ENCODE peak calls at places on chromosomes 12 and 14, in seven cellular contexts. V, L, P, B, S, M and T are unnamed samples.

GRCh38 chr14:71290960-71291466 is 383.8 kb downstream of the PCNX1 start:
- DNase-seq in P (no peak), S (peak), B (no peak), L (no peak), V (no peak), M (peak), T (peak)

GRCh38 chr14:20472566-20473206 is 3.5 kb downstream of the PNP start:
- DNase-seq in B (no peak), M (no peak), L (no peak), S (no peak), V (no peak), P (no peak), T (no peak)

GRCh38 chr12:106141003-106141402 is 2.2 kb upstream of the NUAK1 start:
- DNase-seq in L (no peak), V (no peak), S (no peak), B (no peak), M (no peak), P (no peak), T (no peak)

GRCh38 chr12:106736051-106736957 is 38.2 kb upstream of the RIC8B start:
- DNase-seq in S (no peak), L (no peak), V (no peak), M (no peak), P (no peak), B (no peak), T (peak)

GRCh38 chr14:77097006-77097688 is 911 bp upstream of the CIPC start:
- DNase-seq in B (no peak), V (no peak), L (no peak), P (no peak), S (no peak), M (peak), T (no peak)

GRCh38 chr12:84756961-84757360 is 155.6 kb downstream of the SLC6A15 start:
- DNase-seq in B (no peak), M (peak), S (no peak), V (no peak), P (no peak), L (no peak), T (no peak)

GRCh38 chr12:67625004-67625403 is 23.5 kb upstream of the DYRK2 start:
- DNase-seq in M (no peak), V (no peak), L (no peak), S (no peak), P (no peak), B (no peak), T (peak)

GRCh38 chr14:104673481-104673880 is 15.9 kb upstream of the INF2 start:
- DNase-seq in B (no peak), P (no peak), M (no peak), V (no peak), S (no peak), L (no peak), T (no peak)

GRCh38 chr14:45587142-45587541 is 334.1 kb upstream of the MIS18BP1 start:
- DNase-seq in B (no peak), L (no peak), S (no peak), V (no peak), M (no peak), P (no peak), T (no peak)

GRCh38 chr14:100056431-100056830 is 8.8 kb upstream of the EVL start:
- DNase-seq in S (no peak), L (no peak), P (no peak), V (no peak), M (no peak), B (no peak), T (no peak)

GRCh38 chr14:94961761-94962575 is 192.1 kb upstream of the GSC start:
- DNase-seq in L (no peak), M (no peak), B (no peak), S (no peak), V (no peak), P (no peak), T (no peak)

GRCh38 chr14:51228890-51229289 is 11.2 kb upstream of the TMX1 start:
- DNase-seq in P (no peak), V (no peak), L (no peak), B (no peak), S (no peak), M (no peak), T (no peak)

GRCh38 chr14:75391953-75392352 is 35.9 kb upstream of the JDP2 start:
- DNase-seq in S (no peak), M (no peak), B (no peak), L (no peak), V (no peak), P (no peak), T (no peak)

GRCh38 chr12:16955083-16955657 is 349.2 kb upstream of the LMO3 start:
- DNase-seq in S (no peak), V (no peak), L (no peak), P (no peak), B (no peak), M (no peak), T (no peak)

GRCh38 chr14:104119119-104119699 is 19.2 kb upstream of the KIF26A start:
- DNase-seq in B (no peak), M (no peak), V (no peak), L (no peak), S (no peak), P (no peak), T (no peak)

GRCh38 chr12:112978163-112979081 is at the start of gene OAS2:
- DNase-seq in L (peak), V (peak), M (peak), S (peak), B (peak), P (peak), T (peak)

GRCh38 chr12:46461907-46462605 is 89.5 kb upstream of the SLC38A2 start:
- DNase-seq in S (no peak), V (peak), P (no peak), L (no peak), M (no peak), B (no peak), T (no peak)

GRCh38 chr14:85852900-85853299 is 323.0 kb downstream of the FLRT2 start:
- DNase-seq in P (no peak), M (no peak), L (no peak), B (no peak), V (no peak), S (no peak), T (no peak)

DNA sequence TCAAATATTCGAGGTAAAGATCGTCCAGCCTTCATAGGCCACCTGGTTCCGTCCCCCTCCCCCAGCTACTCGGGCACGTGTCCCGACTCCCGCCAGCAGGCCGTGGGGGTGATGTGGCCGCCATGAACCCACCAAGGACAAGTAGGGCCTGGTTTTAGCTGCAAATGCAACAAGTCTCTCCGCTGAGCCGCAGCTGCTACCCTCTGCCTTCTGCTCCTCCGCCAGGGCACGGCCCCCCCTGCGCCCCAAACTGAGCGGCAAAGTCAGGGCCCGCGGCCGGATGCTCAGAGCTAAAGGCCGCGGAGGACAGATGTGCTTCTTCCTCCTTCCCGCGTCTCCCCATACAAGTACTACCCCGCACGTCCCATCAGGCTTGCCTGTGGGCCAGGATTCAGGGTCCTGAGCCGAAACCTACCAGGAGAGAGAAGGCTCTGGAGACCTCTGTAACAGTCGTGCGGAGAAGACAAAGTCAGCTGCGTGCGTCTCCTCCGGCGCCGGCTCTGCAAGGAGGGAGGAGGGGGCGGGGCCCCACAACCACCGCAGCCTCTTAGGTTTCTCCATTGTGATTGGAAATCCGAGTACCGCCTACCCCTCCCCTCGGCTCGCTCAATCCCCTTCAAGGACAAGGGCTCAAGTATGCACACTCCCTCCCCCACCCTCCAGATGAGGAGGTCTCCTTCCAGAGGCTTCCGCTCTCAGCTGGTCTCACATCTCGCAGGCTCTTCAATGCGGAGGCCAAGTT is at the start of gene LDHB:
- DNase-seq in P (peak), M (peak), V (peak), S (peak), L (peak), B (peak), T (peak)
- TF ChIP-seq POLR2A in P (peak), M (peak), V (peak), S (peak), L (peak), B (peak), T (peak)

DNA sequence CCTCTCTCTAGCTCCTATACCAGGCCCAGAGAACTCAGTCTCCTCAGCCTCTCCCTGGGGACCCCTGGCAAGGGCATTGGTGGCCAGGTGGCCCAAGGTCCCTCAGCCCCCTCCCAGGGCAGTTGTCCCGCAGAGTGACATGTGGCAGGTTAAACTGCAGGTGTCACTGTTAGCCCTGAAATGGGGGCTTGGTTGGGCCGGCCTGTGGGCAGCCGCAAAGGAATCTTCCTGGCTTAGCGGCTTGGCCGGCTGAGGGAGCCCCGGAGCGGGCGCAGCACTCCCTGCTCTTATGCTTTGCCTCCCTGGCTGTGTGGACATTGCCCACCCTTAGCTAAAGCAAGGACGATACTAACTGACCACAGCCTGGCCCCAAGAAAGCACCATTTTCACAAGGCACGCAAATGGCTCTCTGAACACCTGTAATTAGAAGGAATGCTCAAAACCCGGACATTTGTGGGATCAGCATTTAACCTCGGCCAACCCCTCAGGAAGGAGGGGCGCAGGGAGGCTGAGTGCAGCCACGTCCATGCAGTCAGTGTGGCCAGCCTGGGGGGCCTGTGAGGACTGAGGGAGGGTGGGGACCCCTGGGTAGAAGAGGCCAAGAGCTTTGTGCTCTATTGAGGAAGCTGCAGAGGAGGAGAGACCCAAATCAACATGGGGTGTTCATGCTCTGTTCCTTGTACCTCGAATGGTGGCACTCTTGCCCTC is 82.2 kb downstream of the PAPOLA start:
- DNase-seq in P (no peak), S (no peak), V (no peak), M (no peak), L (no peak), B (peak), T (peak)
- TF ChIP-seq CTCF in P (no peak), S (peak), V (no peak), M (no peak), L (no peak), B (peak), T (no peak)

GRCh38 chr12:104960464-104960863 is 2.4 kb upstream of the SLC41A2 start:
- DNase-seq in B (no peak), M (no peak), V (no peak), S (no peak), L (no peak), P (no peak), T (no peak)

GRCh38 chr12:104957388-104958008 is 592 bp downstream of the SLC41A2 start:
- DNase-seq in M (no peak), L (no peak), S (no peak), V (no peak), P (no peak), B (no peak), T (no peak)

GRCh38 chr12:104958946-104959841 is 1.1 kb upstream of the SLC41A2 start:
- DNase-seq in L (no peak), S (peak), P (peak), B (peak), V (no peak), M (peak), T (peak)

GRCh38 chr12:104956870-104957301 is 1.2 kb downstream of the SLC41A2 start:
- DNase-seq in S (no peak), V (no peak), M (peak), L (no peak), P (no peak), B (no peak), T (no peak)

DNA sequence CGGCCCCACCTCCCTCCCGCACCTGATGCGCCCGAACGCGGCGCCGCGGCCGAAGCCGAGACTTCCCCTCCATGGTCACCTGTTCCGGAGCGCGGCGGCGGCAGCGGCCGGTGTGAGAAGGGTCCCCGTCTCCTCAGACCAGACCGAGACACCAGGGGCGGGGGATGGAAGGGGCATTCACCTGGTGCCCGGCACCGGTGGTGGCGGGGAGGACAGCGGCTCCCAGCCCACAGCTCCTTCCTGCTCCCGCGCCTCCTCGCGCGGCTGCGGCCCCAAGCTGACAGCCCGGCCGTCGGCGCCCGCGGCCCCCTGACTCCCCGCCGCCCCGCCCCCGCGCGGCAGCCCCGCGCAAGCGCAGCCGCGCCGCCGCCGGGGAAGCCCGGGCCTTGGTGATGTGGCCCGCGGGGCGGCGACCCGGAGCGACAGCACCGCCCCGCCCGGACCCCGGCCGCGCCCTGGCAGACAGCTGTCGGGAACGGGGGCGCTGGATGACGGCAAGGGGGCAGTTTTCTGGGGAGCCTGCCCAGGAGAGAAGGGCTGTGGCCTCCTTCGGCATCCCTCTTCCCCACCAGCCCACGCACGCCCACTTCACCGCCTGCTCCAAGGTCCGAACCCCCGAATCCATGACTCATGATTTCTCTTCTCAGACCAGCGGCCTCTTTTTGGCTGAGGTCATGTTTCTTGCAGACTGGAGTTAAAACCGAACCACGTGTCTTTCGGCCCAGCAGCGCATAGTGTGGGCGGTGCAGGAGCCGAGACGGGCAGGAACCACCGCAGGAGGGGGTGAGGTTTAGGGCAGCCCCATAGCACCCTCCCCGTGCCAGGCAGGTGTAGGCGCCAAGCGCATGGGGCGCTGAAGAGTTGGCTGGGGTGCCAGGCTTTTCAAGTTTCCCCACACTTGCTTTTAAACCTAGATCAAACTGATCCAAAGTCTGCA is at the start of gene SLC41A2:
- DNase-seq in V (peak), S (peak), L (peak), B (peak), M (peak), P (peak), T (peak)
- TF ChIP-seq POLR2A in V (peak), S (peak), L (peak), B (peak), M (peak), P (peak), T (no peak)

GRCh38 chr14:78445275-78445674 is 275.1 kb downstream of the NRXN3 start:
- DNase-seq in P (no peak), M (no peak), B (no peak), S (no peak), V (no peak), L (no peak), T (no peak)

GRCh38 chr14:78443834-78444233 is 273.7 kb downstream of the NRXN3 start:
- DNase-seq in B (no peak), L (no peak), S (no peak), P (no peak), V (no peak), M (no peak), T (no peak)

DNA sequence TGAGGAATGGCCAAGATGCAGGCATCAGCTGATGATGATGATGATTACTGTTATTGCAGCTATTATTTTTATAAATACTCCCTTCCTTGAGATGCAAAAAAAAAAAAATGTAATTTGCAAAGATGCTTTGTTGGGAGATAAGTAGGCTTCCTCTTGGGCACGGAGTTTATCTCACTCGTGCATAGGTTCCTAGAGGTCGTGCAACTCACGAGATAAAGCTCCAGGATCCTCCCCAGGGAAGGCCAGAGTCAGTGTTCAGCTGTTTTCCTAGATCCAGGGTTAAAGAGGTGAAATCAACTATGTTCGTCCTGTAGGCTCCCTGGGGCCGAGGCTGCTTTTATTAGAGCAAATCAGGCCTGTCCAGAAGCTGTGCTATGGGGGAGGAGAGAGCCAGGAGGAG is 270.2 kb downstream of the NRXN3 start:
- DNase-seq in V (no peak), S (no peak), L (no peak), M (no peak), P (no peak), B (no peak), T (no peak)
- TF ChIP-seq CTCF in V (no peak), S (no peak), L (no peak), M (no peak), P (no peak), B (no peak), T (no peak)

GRCh38 chr12:1797011-1797901 is 23.1 kb upstream of the LRTM2 start:
- DNase-seq in M (no peak), L (peak), V (no peak), S (no peak), P (peak), B (peak), T (peak)

GRCh38 chr12:1795221-1795784 is 25.1 kb upstream of the LRTM2 start:
- DNase-seq in L (no peak), V (no peak), M (no peak), P (no peak), B (no peak), S (no peak), T (no peak)

GRCh38 chr12:1796515-1797010 is 23.8 kb upstream of the LRTM2 start:
- DNase-seq in P (peak), B (peak), S (no peak), M (no peak), L (no peak), V (no peak), T (peak)

GRCh38 chr12:1794440-1795090 is 25.8 kb upstream of the LRTM2 start:
- DNase-seq in B (no peak), S (no peak), V (no peak), P (no peak), M (no peak), L (no peak), T (no peak)

GRCh38 chr12:1795785-1796514 is 24.4 kb upstream of the LRTM2 start:
- DNase-seq in M (peak), L (peak), P (peak), B (peak), S (peak), V (peak), T (peak)
- TF ChIP-seq POLR2A in M (peak), L (peak), P (peak), B (peak), S (peak), V (peak), T (peak)

GRCh38 chr12:29086325-29087271 is 62.5 kb upstream of the FAR2 start:
- DNase-seq in P (no peak), V (no peak), M (no peak), L (no peak), S (no peak), B (no peak), T (no peak)

GRCh38 chr12:29088611-29089219 is 60.4 kb upstream of the FAR2 start:
- DNase-seq in B (no peak), L (no peak), M (peak), S (no peak), V (no peak), P (no peak), T (no peak)
- TF ChIP-seq CTCF in B (no peak), L (no peak), M (peak), S (peak), V (no peak), P (no peak), T (peak)

DNA sequence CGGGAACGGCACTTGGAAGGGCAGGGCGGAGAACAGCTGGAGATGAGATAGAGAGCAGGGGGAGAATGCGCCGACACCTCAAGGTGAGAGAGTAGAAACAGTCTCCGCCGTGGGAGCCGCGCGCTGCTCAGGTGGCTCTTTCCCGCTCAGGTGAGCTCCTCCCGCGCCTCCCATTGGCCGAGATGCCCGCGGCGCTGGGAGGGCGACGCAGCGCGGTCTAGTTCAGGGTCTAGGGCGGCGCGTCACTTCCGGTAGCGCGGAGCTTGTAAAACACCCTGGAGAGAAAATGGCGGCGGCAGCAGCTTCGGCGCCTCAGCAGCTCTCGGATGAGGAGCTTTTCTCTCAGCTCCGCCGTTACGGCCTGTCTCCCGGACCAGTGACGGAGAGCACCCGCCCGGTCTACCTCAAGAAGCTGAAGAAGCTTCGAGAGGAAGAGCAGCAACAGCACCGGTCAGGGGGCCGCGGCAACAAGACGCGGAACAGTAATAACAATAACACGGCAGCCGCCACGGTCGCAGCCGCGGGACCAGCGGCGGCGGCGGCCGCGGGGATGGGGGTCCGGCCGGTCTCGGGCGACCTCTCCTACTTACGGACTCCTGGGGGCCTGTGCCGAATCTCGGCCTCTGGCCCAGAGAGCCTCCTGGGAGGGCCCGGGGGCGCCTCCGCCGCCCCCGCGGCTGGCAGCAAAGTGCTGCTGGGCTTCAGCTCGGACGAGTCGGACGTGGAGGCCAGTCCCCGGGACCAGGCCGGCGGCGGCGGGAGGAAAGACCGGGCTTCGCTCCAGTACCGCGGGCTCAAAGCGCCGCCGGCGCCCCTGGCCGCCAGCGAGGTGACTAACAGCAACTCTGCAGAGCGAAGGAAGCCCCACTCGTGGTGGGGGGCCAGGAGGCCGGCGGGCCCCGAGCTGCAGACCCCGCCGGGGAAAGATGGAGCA is at the start of gene LEMD3:
- DNase-seq in B (peak), L (peak), P (peak), S (peak), V (peak), M (peak), T (peak)
- TF ChIP-seq POLR2A in B (peak), L (peak), P (peak), S (peak), V (peak), M (peak), T (peak)